ENCODE peak calls at places on chromosomes 6 and 20, in five cellular contexts. One of them, this sample, is unnamed.
A peak's percentile ranks its signal among the peaks of the same experiment; 100 is the strongest.

GRCh38 chr20:57664476-57664875 is 44.2 kb upstream of the ZBP1 start:
- DNase-seq in mesothelial cell of epicardium: no peak
- DNase-seq in foreskin fibroblast: no peak
- DNase-seq in NCI-H2029 treated with DMSO at 0.1 percent for 48 hours: no peak
- DNase-seq in left ventricle myocardium inferior: peak; percentile 13
- DNase-seq in this sample: no peak

GRCh38 chr6:21772467-21772866 is 178.9 kb downstream of the SOX4 start:
- DNase-seq in mesothelial cell of epicardium: no peak
- DNase-seq in foreskin fibroblast: no peak
- DNase-seq in NCI-H2029 treated with DMSO at 0.1 percent for 48 hours: no peak
- DNase-seq in left ventricle myocardium inferior: no peak
- DNase-seq in this sample: no peak

GRCh38 chr6:117840541-117840983 is 66.5 kb upstream of the SLC35F1 start:
- DNase-seq in mesothelial cell of epicardium: no peak
- DNase-seq in foreskin fibroblast: no peak
- DNase-seq in NCI-H2029 treated with DMSO at 0.1 percent for 48 hours: peak; percentile 14
- DNase-seq in left ventricle myocardium inferior: no peak
- DNase-seq in this sample: peak; percentile 13

GRCh38 chr6:157648561-157648960 is 174.5 kb upstream of the SNX9 start:
- DNase-seq in mesothelial cell of epicardium: no peak
- DNase-seq in foreskin fibroblast: no peak
- DNase-seq in NCI-H2029 treated with DMSO at 0.1 percent for 48 hours: no peak
- DNase-seq in left ventricle myocardium inferior: no peak
- DNase-seq in this sample: peak; percentile 44

GRCh38 chr6:69487688-69488087 is 309.1 kb downstream of the LMBRD1 start:
- DNase-seq in mesothelial cell of epicardium: no peak
- DNase-seq in foreskin fibroblast: no peak
- DNase-seq in NCI-H2029 treated with DMSO at 0.1 percent for 48 hours: no peak
- DNase-seq in left ventricle myocardium inferior: no peak
- DNase-seq in this sample: no peak

GRCh38 chr20:44034965-44035635 is 120.4 kb downstream of the TOX2 start:
- DNase-seq in mesothelial cell of epicardium: peak; percentile 25
- DNase-seq in foreskin fibroblast: no peak
- DNase-seq in NCI-H2029 treated with DMSO at 0.1 percent for 48 hours: no peak
- DNase-seq in left ventricle myocardium inferior: no peak
- DNase-seq in this sample: no peak

GRCh38 chr6:93894521-93894920 is 475.2 kb upstream of the EPHA7 start:
- DNase-seq in mesothelial cell of epicardium: no peak
- DNase-seq in foreskin fibroblast: no peak
- DNase-seq in NCI-H2029 treated with DMSO at 0.1 percent for 48 hours: no peak
- DNase-seq in left ventricle myocardium inferior: no peak
- DNase-seq in this sample: no peak

GRCh38 chr6:104789770-104790190 is 69.9 kb downstream of the HACE1 start:
- DNase-seq in mesothelial cell of epicardium: no peak
- DNase-seq in foreskin fibroblast: peak; percentile 41
- DNase-seq in NCI-H2029 treated with DMSO at 0.1 percent for 48 hours: no peak
- DNase-seq in left ventricle myocardium inferior: no peak
- DNase-seq in this sample: peak; percentile 17

GRCh38 chr6:131083687-131084086 is 20.6 kb upstream of the EPB41L2 start:
- DNase-seq in mesothelial cell of epicardium: no peak
- DNase-seq in foreskin fibroblast: no peak
- DNase-seq in NCI-H2029 treated with DMSO at 0.1 percent for 48 hours: no peak
- DNase-seq in left ventricle myocardium inferior: no peak
- DNase-seq in this sample: no peak

GRCh38 chr20:61964675-61965605 is 100.7 kb downstream of the TAF4 start:
- DNase-seq in mesothelial cell of epicardium: peak; percentile 36
- DNase-seq in foreskin fibroblast: no peak
- DNase-seq in NCI-H2029 treated with DMSO at 0.1 percent for 48 hours: no peak
- DNase-seq in left ventricle myocardium inferior: no peak
- DNase-seq in this sample: peak; percentile 33

GRCh38 chr6:154478021-154478651 is 32.3 kb downstream of the CNKSR3 start:
- DNase-seq in mesothelial cell of epicardium: no peak
- DNase-seq in foreskin fibroblast: no peak
- DNase-seq in NCI-H2029 treated with DMSO at 0.1 percent for 48 hours: peak; percentile 62
- DNase-seq in left ventricle myocardium inferior: no peak
- DNase-seq in this sample: no peak

GRCh38 chr6:141105481-141105880 is 1027.2 kb upstream of the GJE1 start:
- DNase-seq in mesothelial cell of epicardium: no peak
- DNase-seq in foreskin fibroblast: peak; percentile 30
- DNase-seq in NCI-H2029 treated with DMSO at 0.1 percent for 48 hours: no peak
- DNase-seq in left ventricle myocardium inferior: no peak
- DNase-seq in this sample: no peak

GRCh38 chr6:21508753-21509152 is 84.8 kb upstream of the SOX4 start:
- DNase-seq in mesothelial cell of epicardium: no peak
- DNase-seq in foreskin fibroblast: no peak
- DNase-seq in NCI-H2029 treated with DMSO at 0.1 percent for 48 hours: no peak
- DNase-seq in left ventricle myocardium inferior: no peak
- DNase-seq in this sample: no peak

GRCh38 chr6:18595774-18596528 is 208.8 kb downstream of the RNF144B start:
- DNase-seq in mesothelial cell of epicardium: peak; percentile 74
- DNase-seq in foreskin fibroblast: peak; percentile 60
- DNase-seq in NCI-H2029 treated with DMSO at 0.1 percent for 48 hours: peak; percentile 70
- DNase-seq in left ventricle myocardium inferior: no peak
- DNase-seq in this sample: peak; percentile 51

GRCh38 chr20:60851826-60852704 is 400.0 kb upstream of the CDH4 start:
- DNase-seq in mesothelial cell of epicardium: peak; percentile 48
- DNase-seq in foreskin fibroblast: no peak
- DNase-seq in NCI-H2029 treated with DMSO at 0.1 percent for 48 hours: peak; percentile 8
- DNase-seq in left ventricle myocardium inferior: no peak
- DNase-seq in this sample: peak; percentile 54

GRCh38 chr6:116268589-116269293 is 11.0 kb downstream of the TSPYL1 start:
- DNase-seq in mesothelial cell of epicardium: no peak
- DNase-seq in foreskin fibroblast: peak; percentile 68
- DNase-seq in NCI-H2029 treated with DMSO at 0.1 percent for 48 hours: peak; percentile 100
- DNase-seq in left ventricle myocardium inferior: no peak
- DNase-seq in this sample: peak; percentile 68

GRCh38 chr20:35583636-35584560 is 31.7 kb upstream of the SPAG4 start:
- DNase-seq in mesothelial cell of epicardium: no peak
- DNase-seq in foreskin fibroblast: no peak
- DNase-seq in NCI-H2029 treated with DMSO at 0.1 percent for 48 hours: no peak
- DNase-seq in left ventricle myocardium inferior: no peak
- DNase-seq in this sample: no peak

GRCh38 chr6:125534430-125535263 is 214.8 kb upstream of the HEY2 start:
- DNase-seq in mesothelial cell of epicardium: no peak
- DNase-seq in foreskin fibroblast: no peak
- DNase-seq in NCI-H2029 treated with DMSO at 0.1 percent for 48 hours: no peak
- DNase-seq in left ventricle myocardium inferior: no peak
- DNase-seq in this sample: no peak

GRCh38 chr6:106056738-106057390 is 29.3 kb upstream of the PRDM1 start:
- DNase-seq in mesothelial cell of epicardium: no peak
- DNase-seq in foreskin fibroblast: no peak
- DNase-seq in NCI-H2029 treated with DMSO at 0.1 percent for 48 hours: peak; percentile 41
- DNase-seq in left ventricle myocardium inferior: no peak
- DNase-seq in this sample: no peak

GRCh38 chr6:157381631-157382621 is 936 bp downstream of the ZDHHC14 start:
- DNase-seq in mesothelial cell of epicardium: peak; percentile 55
- DNase-seq in foreskin fibroblast: peak; percentile 50
- DNase-seq in NCI-H2029 treated with DMSO at 0.1 percent for 48 hours: no peak
- DNase-seq in left ventricle myocardium inferior: peak; percentile 66
- DNase-seq in this sample: peak; percentile 54

GRCh38 chr20:1908191-1908590 is 13.0 kb downstream of the SIRPA start:
- DNase-seq in mesothelial cell of epicardium: no peak
- DNase-seq in foreskin fibroblast: no peak
- DNase-seq in NCI-H2029 treated with DMSO at 0.1 percent for 48 hours: no peak
- DNase-seq in left ventricle myocardium inferior: no peak
- DNase-seq in this sample: no peak

GRCh38 chr6:37850728-37851285 is 31.3 kb downstream of the ZFAND3 start:
- DNase-seq in mesothelial cell of epicardium: no peak
- DNase-seq in foreskin fibroblast: no peak
- DNase-seq in NCI-H2029 treated with DMSO at 0.1 percent for 48 hours: no peak
- DNase-seq in left ventricle myocardium inferior: no peak
- DNase-seq in this sample: no peak

GRCh38 chr20:46683068-46683477 is 6.2 kb downstream of the TP53RK start:
- DNase-seq in mesothelial cell of epicardium: no peak
- DNase-seq in foreskin fibroblast: no peak
- DNase-seq in NCI-H2029 treated with DMSO at 0.1 percent for 48 hours: no peak
- DNase-seq in left ventricle myocardium inferior: no peak
- DNase-seq in this sample: no peak

GRCh38 chr6:155543141-155543870 is 87.7 kb upstream of the NOX3 start:
- DNase-seq in mesothelial cell of epicardium: no peak
- DNase-seq in foreskin fibroblast: no peak
- DNase-seq in NCI-H2029 treated with DMSO at 0.1 percent for 48 hours: no peak
- DNase-seq in left ventricle myocardium inferior: no peak
- DNase-seq in this sample: no peak

GRCh38 chr6:34990971-34991560 is 102.0 kb downstream of the ANKS1A start:
- DNase-seq in mesothelial cell of epicardium: no peak
- DNase-seq in foreskin fibroblast: no peak
- DNase-seq in NCI-H2029 treated with DMSO at 0.1 percent for 48 hours: no peak
- DNase-seq in left ventricle myocardium inferior: no peak
- DNase-seq in this sample: no peak

GRCh38 chr20:41072099-41072798 is 43.6 kb downstream of the TOP1 start:
- DNase-seq in mesothelial cell of epicardium: no peak
- DNase-seq in foreskin fibroblast: peak; percentile 80
- DNase-seq in NCI-H2029 treated with DMSO at 0.1 percent for 48 hours: no peak
- DNase-seq in left ventricle myocardium inferior: no peak
- DNase-seq in this sample: peak; percentile 92

GRCh38 chr6:7042654-7043545 is 64.9 kb upstream of the RREB1 start:
- DNase-seq in mesothelial cell of epicardium: no peak
- DNase-seq in foreskin fibroblast: no peak
- DNase-seq in NCI-H2029 treated with DMSO at 0.1 percent for 48 hours: no peak
- DNase-seq in left ventricle myocardium inferior: no peak
- DNase-seq in this sample: no peak

GRCh38 chr6:82365011-82365751 is 1.6 kb downstream of the TPBG start:
- DNase-seq in mesothelial cell of epicardium: peak; percentile 58
- DNase-seq in foreskin fibroblast: peak; percentile 23
- DNase-seq in NCI-H2029 treated with DMSO at 0.1 percent for 48 hours: peak; percentile 94
- DNase-seq in left ventricle myocardium inferior: no peak
- DNase-seq in this sample: peak; percentile 34

GRCh38 chr6:16158943-16159557 is 30.2 kb downstream of the MYLIP start:
- DNase-seq in mesothelial cell of epicardium: no peak
- DNase-seq in foreskin fibroblast: no peak
- DNase-seq in NCI-H2029 treated with DMSO at 0.1 percent for 48 hours: no peak
- DNase-seq in left ventricle myocardium inferior: no peak
- DNase-seq in this sample: no peak

GRCh38 chr6:29537714-29538403 is 21.7 kb downstream of the UBD start:
- DNase-seq in mesothelial cell of epicardium: no peak
- DNase-seq in foreskin fibroblast: no peak
- DNase-seq in NCI-H2029 treated with DMSO at 0.1 percent for 48 hours: no peak
- DNase-seq in left ventricle myocardium inferior: no peak
- DNase-seq in this sample: no peak

GRCh38 chr6:128569737-128570438 is 49.5 kb upstream of the PTPRK start:
- DNase-seq in mesothelial cell of epicardium: no peak
- DNase-seq in foreskin fibroblast: peak; percentile 93
- DNase-seq in NCI-H2029 treated with DMSO at 0.1 percent for 48 hours: no peak
- DNase-seq in left ventricle myocardium inferior: no peak
- DNase-seq in this sample: peak; percentile 88

GRCh38 chr20:31497838-31498540 is 16.3 kb upstream of the HM13 start:
- DNase-seq in mesothelial cell of epicardium: no peak
- DNase-seq in foreskin fibroblast: no peak
- DNase-seq in NCI-H2029 treated with DMSO at 0.1 percent for 48 hours: no peak
- DNase-seq in left ventricle myocardium inferior: peak; percentile 65
- DNase-seq in this sample: no peak

GRCh38 chr20:11331096-11331495 is 586.6 kb upstream of the BTBD3 start:
- DNase-seq in mesothelial cell of epicardium: no peak
- DNase-seq in foreskin fibroblast: no peak
- DNase-seq in NCI-H2029 treated with DMSO at 0.1 percent for 48 hours: no peak
- DNase-seq in left ventricle myocardium inferior: no peak
- DNase-seq in this sample: no peak

GRCh38 chr6:110522427-110522826 is 46.0 kb upstream of the SLC22A16 start:
- DNase-seq in mesothelial cell of epicardium: no peak
- DNase-seq in foreskin fibroblast: no peak
- DNase-seq in NCI-H2029 treated with DMSO at 0.1 percent for 48 hours: no peak
- DNase-seq in left ventricle myocardium inferior: no peak
- DNase-seq in this sample: no peak

GRCh38 chr20:54086444-54087134 is 16.2 kb upstream of the BCAS1 start:
- DNase-seq in mesothelial cell of epicardium: no peak
- DNase-seq in foreskin fibroblast: no peak
- DNase-seq in NCI-H2029 treated with DMSO at 0.1 percent for 48 hours: no peak
- DNase-seq in left ventricle myocardium inferior: no peak
- DNase-seq in this sample: no peak

GRCh38 chr6:56938634-56939294 is 16.1 kb upstream of the BEND6 start:
- DNase-seq in mesothelial cell of epicardium: no peak
- DNase-seq in foreskin fibroblast: peak; percentile 100
- DNase-seq in NCI-H2029 treated with DMSO at 0.1 percent for 48 hours: no peak
- DNase-seq in left ventricle myocardium inferior: no peak
- DNase-seq in this sample: peak; percentile 94

GRCh38 chr20:3473944-3474343 is 3.1 kb downstream of the ATRN start:
- DNase-seq in mesothelial cell of epicardium: no peak
- DNase-seq in foreskin fibroblast: no peak
- DNase-seq in NCI-H2029 treated with DMSO at 0.1 percent for 48 hours: peak; percentile 10
- DNase-seq in left ventricle myocardium inferior: no peak
- DNase-seq in this sample: no peak

GRCh38 chr6:12266571-12266970 is 23.6 kb upstream of the EDN1 start:
- DNase-seq in mesothelial cell of epicardium: no peak
- DNase-seq in foreskin fibroblast: peak; percentile 45
- DNase-seq in NCI-H2029 treated with DMSO at 0.1 percent for 48 hours: no peak
- DNase-seq in left ventricle myocardium inferior: no peak
- DNase-seq in this sample: no peak

This sample was measured in RWPE1.